ENCODE peak calls at places on chromosomes 7 and 10, in five cellular contexts. R is endothelial cell of umbilical vein, Y is foreskin fibroblast, S is colonic mucosa, E is endothelial cell. F is an unnamed sample.
A peak's percentile ranks its signal among the peaks of the same experiment; 100 is the strongest.

GRCh38 chr7:93515144-93515543 is 59.4 kb downstream of the CALCR start:
- DNase-seq in R (no peak), Y (no peak), E (no peak), S (no peak), F (no peak)

GRCh38 chr7:112723416-112723815 is 66.8 kb downstream of the TMEM168 start:
- DNase-seq in R (no peak), Y (peak; percentile 45), E (no peak), S (no peak), F (no peak)

GRCh38 chr7:97733276-97734206 is 1.7 kb downstream of the TAC1 start:
- DNase-seq in R (no peak), S (no peak), E (peak; percentile 24), Y (no peak), F (peak; percentile 22)

GRCh38 chr10:51716981-51717380 is 17.6 kb upstream of the CSTF2T start:
- DNase-seq in Y (no peak), S (no peak), R (no peak), E (no peak), F (no peak)

GRCh38 chr10:127293640-127294039 is 97.2 kb upstream of the INSYN2A start:
- DNase-seq in R (no peak), Y (no peak), S (no peak), E (no peak), F (no peak)

GRCh38 chr7:44290250-44290616 is 35.2 kb downstream of the CAMK2B start:
- DNase-seq in R (no peak), E (no peak), S (no peak), Y (no peak), F (no peak)

GRCh38 chr7:79590571-79591274 is 137.3 kb upstream of the MAGI2 start:
- DNase-seq in S (no peak), E (no peak), R (no peak), Y (no peak), F (no peak)

GRCh38 chr7:91685544-91685943 is 195.0 kb downstream of the MTERF1 start:
- DNase-seq in Y (peak; percentile 2), E (no peak), R (no peak), S (no peak), F (no peak)

GRCh38 chr10:53162856-53163255 is 390.3 kb upstream of the MBL2 start:
- DNase-seq in R (no peak), E (no peak), Y (no peak), S (no peak), F (no peak)

GRCh38 chr10:52232561-52233350 is 81.3 kb upstream of the DKK1 start:
- DNase-seq in R (peak; percentile 58), E (no peak), Y (no peak), S (peak; percentile 26), F (peak; percentile 44)

GRCh38 chr10:119663866-119664698 is 12.9 kb downstream of the BAG3 start:
- DNase-seq in E (no peak), Y (no peak), R (no peak), S (no peak), F (no peak)

GRCh38 chr7:130147710-130148325 is 57.4 kb downstream of the TMEM209 start:
- DNase-seq in E (no peak), Y (no peak), R (no peak), S (no peak), F (no peak)

GRCh38 chr7:8440670-8441069 is 7.3 kb downstream of the NXPH1 start:
- DNase-seq in E (no peak), Y (no peak), S (no peak), R (no peak), F (no peak)

GRCh38 chr7:8441106-8441590 is 7.7 kb downstream of the NXPH1 start:
- DNase-seq in S (no peak), R (no peak), E (no peak), Y (no peak), F (no peak)

GRCh38 chr7:8441602-8442294 is 8.3 kb downstream of the NXPH1 start:
- DNase-seq in Y (no peak), R (no peak), E (no peak), S (no peak), F (no peak)

GRCh38 chr7:8442814-8443304 is 9.4 kb downstream of the NXPH1 start:
- DNase-seq in S (peak; percentile 47), E (peak; percentile 95), Y (peak; percentile 1), R (peak; percentile 32), F (peak; percentile 57)

GRCh38 chr7:8442295-8442813 is 8.9 kb downstream of the NXPH1 start:
- DNase-seq in R (no peak), Y (no peak), E (no peak), S (no peak), F (no peak)
- TF ChIP-seq CTCF in R (no peak), Y (no peak), E (no peak), S (no peak), F (no peak)

DNA sequence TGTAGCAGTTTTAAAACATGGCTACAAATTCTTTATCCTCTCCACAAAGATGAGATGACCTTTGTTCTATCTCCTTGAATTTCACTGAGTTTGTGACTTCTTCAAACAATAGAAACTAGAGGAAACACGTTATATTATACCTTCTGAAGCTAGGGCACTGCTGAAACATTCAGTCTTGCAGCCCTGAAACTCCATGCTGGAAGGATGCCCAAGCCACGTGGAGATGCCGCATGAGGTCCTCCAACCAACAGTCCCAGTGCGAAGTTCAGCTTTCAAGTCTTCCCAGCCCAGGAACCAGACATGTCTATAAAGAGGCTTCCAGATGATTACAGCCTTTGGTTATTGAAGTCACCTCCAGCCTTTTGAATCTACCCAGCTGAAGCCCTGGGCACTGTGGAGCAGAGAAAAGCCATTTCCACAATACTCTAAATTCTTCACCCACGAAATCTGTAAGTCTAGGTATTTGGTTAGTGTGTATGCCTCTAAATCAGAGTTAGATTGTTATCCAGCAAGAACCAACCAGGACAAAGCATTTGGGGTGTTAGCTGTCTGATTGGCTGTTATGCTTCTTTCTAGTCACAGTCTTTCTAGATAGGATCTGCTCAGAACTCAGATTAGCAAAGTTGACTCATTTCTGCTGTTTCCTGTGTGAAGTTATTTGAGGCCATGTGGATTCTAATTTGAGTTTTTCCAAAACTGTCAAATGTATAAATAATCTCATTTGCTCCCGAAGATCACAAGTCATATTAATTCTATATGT is 186.5 kb upstream of the TMEM72 start:
- DNase-seq in E (no peak), Y (peak; percentile 70), S (no peak), R (peak; percentile 7), F (no peak)
- TF ChIP-seq CTCF in E (no peak), Y (no peak), S (no peak), R (no peak), F (no peak)

GRCh38 chr7:83410989-83411591 is 237.8 kb downstream of the SEMA3E start:
- DNase-seq in R (peak; percentile 54), Y (peak; percentile 35), E (no peak), S (no peak), F (peak; percentile 3)
- TF ChIP-seq CTCF in R (peak; percentile 45), Y (peak; percentile 54), E (peak; percentile 87), S (peak; percentile 59), F (peak; percentile 66)

DNA sequence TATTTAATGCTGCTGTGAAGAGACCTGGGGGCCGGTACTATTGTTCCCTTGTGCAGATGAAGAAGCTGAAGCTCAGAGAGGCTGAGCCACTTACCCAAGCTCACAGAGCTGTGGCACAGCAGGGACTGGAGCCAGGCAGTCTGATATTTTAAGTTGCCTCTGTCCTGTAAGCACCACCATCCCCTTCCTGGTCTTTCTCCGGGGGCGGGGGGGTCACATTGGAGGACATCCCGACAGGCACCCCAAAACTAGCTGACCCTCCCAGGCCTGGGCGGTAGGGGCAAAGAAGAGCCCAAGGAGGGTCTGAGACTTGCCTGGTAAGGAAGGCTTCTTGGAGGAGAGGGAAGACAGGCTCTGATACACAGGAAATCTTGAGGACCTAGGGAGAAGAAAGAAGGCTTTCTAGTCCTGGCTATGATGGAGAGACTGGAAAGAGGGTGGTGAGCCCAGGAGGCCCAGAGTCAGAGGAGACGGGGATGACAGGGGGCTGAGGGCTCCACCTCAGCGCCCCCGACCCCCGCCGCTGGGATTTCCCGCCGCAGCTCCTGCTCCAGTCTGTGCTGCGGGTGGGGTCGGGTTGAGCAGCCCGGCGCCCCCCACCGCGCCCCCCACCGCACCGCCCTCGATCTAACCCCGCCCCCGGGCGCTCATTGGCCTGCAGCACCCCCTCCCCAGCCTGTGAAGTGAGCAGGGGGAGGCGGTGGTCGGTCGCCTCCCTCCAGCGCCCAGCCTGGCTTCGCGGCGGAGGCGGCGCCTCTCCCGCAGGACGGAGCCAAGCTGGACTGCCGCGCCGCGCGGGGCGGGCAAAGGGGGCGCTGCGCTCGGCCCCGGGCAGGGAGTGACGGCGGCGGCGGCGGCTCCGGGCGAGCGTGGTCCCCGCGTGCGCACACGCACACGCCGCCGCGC is at the start of gene ADCYAP1R1:
- DNase-seq in R (no peak), Y (no peak), E (peak; percentile 51), S (no peak), F (peak; percentile 32)
- TF ChIP-seq CTCF in R (no peak), Y (no peak), E (no peak), S (no peak), F (no peak)

DNA sequence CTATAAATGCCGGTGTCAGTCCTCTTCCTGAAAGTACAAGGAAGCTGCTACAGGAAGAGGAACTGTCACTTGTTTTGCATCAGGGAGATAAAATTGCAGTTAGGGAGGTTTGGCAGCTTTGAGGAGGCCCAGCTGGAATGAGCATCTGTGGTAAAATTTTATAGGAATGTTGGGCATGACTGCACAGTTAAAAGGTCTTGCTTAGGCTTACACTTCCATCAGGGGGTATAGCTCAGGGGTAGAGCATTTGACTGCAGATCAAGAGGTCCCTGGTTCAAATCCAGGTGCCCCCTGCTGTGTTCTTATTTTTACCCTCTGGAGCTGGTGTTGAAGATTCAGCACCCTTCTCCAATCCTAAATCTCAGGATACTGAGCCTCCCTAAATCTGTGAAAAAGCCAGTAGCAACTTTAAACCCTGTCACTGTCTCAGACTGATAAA is 65.9 kb downstream of the ZNF467 start:
- DNase-seq in E (peak; percentile 58), Y (no peak), S (no peak), R (no peak), F (no peak)
- TF ChIP-seq CTCF in E (no peak), Y (no peak), S (no peak), R (no peak), F (no peak)

DNA sequence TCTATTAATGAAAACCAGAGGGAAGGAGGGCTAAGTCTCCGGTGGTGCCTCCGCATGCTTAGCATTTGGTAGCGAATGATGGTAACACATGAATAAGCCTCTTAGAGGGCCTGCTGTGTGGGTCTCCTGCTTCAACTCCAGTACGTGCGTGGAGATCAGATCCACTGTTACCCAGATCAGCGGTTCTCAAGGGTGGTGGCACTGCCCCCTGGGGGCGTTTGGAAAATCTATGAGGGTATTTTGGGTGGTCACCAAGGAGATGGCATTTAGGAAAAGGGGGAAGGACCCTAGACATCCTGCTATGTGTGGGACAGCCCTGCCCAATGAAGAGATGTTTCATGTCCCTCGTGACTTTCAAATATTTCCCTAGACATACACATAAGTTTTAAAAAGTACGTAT is 57.1 kb upstream of the TM9SF3 start:
- DNase-seq in Y (no peak), R (no peak), S (no peak), E (no peak), F (no peak)
- TF ChIP-seq CTCF in Y (no peak), R (no peak), S (no peak), E (no peak), F (peak; percentile 21)

DNA sequence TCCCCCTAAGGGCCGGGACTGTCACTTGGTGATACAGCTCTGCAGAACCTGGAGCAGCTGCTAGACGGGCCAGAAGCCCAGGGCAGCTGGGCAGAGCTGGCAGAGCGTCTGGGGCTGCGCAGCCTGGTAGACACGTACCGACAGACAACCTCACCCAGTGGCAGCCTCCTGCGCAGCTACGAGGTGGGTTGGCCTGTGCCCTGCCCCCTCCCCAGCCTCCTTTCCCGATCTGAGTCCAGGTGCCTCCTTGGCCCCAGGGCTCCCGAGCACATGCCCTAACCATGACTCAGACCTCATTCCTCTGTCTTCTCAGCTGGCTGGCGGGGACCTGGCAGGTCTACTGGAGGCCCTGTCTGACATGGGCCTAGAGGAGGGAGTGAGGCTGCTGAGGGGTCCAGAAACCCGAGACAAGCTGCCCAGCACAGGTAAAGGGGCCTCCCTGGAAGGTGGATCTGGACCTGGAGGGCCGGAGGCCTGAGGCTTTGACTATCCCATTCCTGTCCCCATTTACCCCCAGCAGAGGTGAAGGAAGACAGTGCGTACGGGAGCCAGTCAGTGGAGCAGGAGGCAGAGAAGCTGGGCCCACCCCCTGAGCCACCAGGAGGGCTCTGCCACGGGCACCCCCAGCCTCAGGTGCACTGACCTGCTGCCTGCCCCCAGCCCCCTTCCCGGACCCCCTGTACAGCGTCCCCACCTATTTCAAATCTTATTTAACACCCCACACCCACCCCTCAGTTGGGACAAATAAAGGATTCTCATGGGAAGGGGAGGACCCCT is 6.4 kb downstream of the NFKB2 start:
- DNase-seq in S (no peak), R (no peak), Y (no peak), E (no peak), F (no peak)
- TF ChIP-seq CTCF in S (no peak), R (no peak), Y (no peak), E (no peak), F (no peak)

F was measured in GM13977.